ENCODE peak calls at places on chromosomes 12 and 14, in nine cellular contexts. G is kidney epithelial cell, I is choroid plexus epithelial cell, E is GM20000, K is osteocyte, T is endothelial cell, R is prostate gland, N is type B pancreatic cell, O is Calu3. M is an unnamed sample.

GRCh38 chr14:37844614-37845013 is 249.2 kb downstream of the TTC6 start:
- DNase-seq in R (no peak), E (no peak), O (no peak), K (no peak), T (no peak), N (no peak), G (no peak), I (no peak), M (no peak)

GRCh38 chr12:94262228-94263010 is 114.0 kb downstream of the PLXNC1 start:
- DNase-seq in O (peak), N (no peak), I (peak), R (peak), T (no peak), E (peak), G (peak), K (no peak), M (peak)

GRCh38 chr12:85155791-85156190 is 119.6 kb downstream of the LRRIQ1 start:
- DNase-seq in G (no peak), E (no peak), T (no peak), I (peak), R (no peak), N (no peak), O (peak), K (no peak), M (no peak)

GRCh38 chr12:50568338-50569155 is 63.8 kb downstream of the DIP2B start:
- DNase-seq in E (no peak), G (no peak), R (no peak), K (no peak), N (no peak), I (peak), O (no peak), T (no peak), M (no peak)

GRCh38 chr12:20127401-20127800 is 240.9 kb upstream of the PDE3A start:
- DNase-seq in O (no peak), K (no peak), N (no peak), R (no peak), E (no peak), G (no peak), T (no peak), I (peak), M (no peak)

GRCh38 chr12:68178774-68179439 is 19.4 kb upstream of the IFNG start:
- DNase-seq in O (no peak), G (no peak), R (no peak), E (no peak), K (no peak), I (no peak), N (no peak), T (no peak), M (no peak)

GRCh38 chr14:61558271-61558670 is 137.0 kb upstream of the HIF1A start:
- DNase-seq in E (no peak), I (peak), N (no peak), T (no peak), R (no peak), K (peak), G (no peak), O (no peak), M (no peak)

GRCh38 chr12:57737467-57738141 is 938 bp downstream of the AGAP2 start:
- DNase-seq in O (no peak), T (peak), R (no peak), G (no peak), K (no peak), I (no peak), N (no peak), E (peak), M (no peak)

GRCh38 chr14:37139710-37140109 is 32.7 kb downstream of the SLC25A21 start:
- DNase-seq in T (no peak), R (no peak), K (no peak), G (no peak), O (no peak), I (no peak), E (no peak), N (no peak), M (no peak)

GRCh38 chr14:21525995-21526671 is at the start of gene SALL2:
- DNase-seq in O (peak), T (peak), R (peak), K (no peak), N (peak), G (no peak), I (peak), E (peak), M (peak)

GRCh38 chr12:92470608-92471021 is 232.2 kb upstream of the PLEKHG7 start:
- DNase-seq in O (no peak), N (no peak), G (no peak), T (no peak), I (no peak), K (no peak), R (no peak), E (no peak), M (peak)

GRCh38 chr12:113980537-113981337 is 14.6 kb upstream of the RBM19 start:
- DNase-seq in T (peak), N (no peak), K (no peak), I (peak), G (peak), E (peak), R (peak), O (peak), M (peak)

GRCh38 chr12:27780612-27781408 is 774 bp upstream of the MANSC4 start:
- DNase-seq in R (peak), N (no peak), K (no peak), T (peak), I (peak), G (no peak), O (peak), E (no peak), M (peak)

GRCh38 chr12:39239484-39240143 is 203.3 kb downstream of the KIF21A start:
- DNase-seq in R (no peak), E (no peak), I (no peak), N (no peak), T (no peak), G (no peak), O (no peak), K (no peak), M (no peak)

GRCh38 chr12:78951746-78952532 is 87.4 kb downstream of the SYT1 start:
- DNase-seq in T (no peak), G (no peak), O (no peak), E (no peak), I (no peak), N (no peak), R (no peak), K (no peak), M (no peak)

GRCh38 chr14:59032821-59033220 is 155.6 kb upstream of the DAAM1 start:
- DNase-seq in K (no peak), O (no peak), T (no peak), E (no peak), R (no peak), N (no peak), I (no peak), G (no peak), M (no peak)

GRCh38 chr12:98896938-98897337 is 251.8 kb downstream of the APAF1 start:
- DNase-seq in E (no peak), G (no peak), N (no peak), I (peak), T (peak), R (no peak), K (no peak), O (no peak), M (no peak)

GRCh38 chr12:118061011-118061875 is at the start of gene WSB2:
- DNase-seq in E (peak), R (peak), O (peak), K (peak), G (no peak), I (peak), N (no peak), T (peak), M (peak)

GRCh38 chr14:82394916-82395315 is 861.3 kb upstream of the SEL1L start:
- DNase-seq in T (no peak), G (no peak), I (peak), K (no peak), N (no peak), E (no peak), O (no peak), R (peak), M (no peak)

GRCh38 chr12:57473392-57473791 is 6.3 kb downstream of the ARHGAP9 start:
- DNase-seq in I (no peak), T (no peak), O (no peak), K (no peak), N (no peak), G (no peak), R (no peak), E (no peak), M (no peak)

GRCh38 chr14:48333221-48333910 is 658.0 kb upstream of the MDGA2 start:
- DNase-seq in K (no peak), O (no peak), N (no peak), I (no peak), T (no peak), E (no peak), G (no peak), R (no peak), M (no peak)

GRCh38 chr12:113862570-113863454 is 103.3 kb downstream of the RBM19 start:
- DNase-seq in O (no peak), K (no peak), T (no peak), G (peak), N (no peak), R (no peak), E (peak), I (peak), M (peak)

GRCh38 chr14:77214216-77214615 is 32.6 kb downstream of the TMEM63C start:
- DNase-seq in K (no peak), O (no peak), E (no peak), R (no peak), N (no peak), T (no peak), I (no peak), G (no peak), M (no peak)

GRCh38 chr12:111099186-111099585 is 178.8 kb upstream of the MYL2 start:
- DNase-seq in N (no peak), E (no peak), G (no peak), K (no peak), O (no peak), T (no peak), R (no peak), I (no peak), M (no peak)

GRCh38 chr12:106345739-106346138 is 11.8 kb upstream of the POLR3B start:
- DNase-seq in N (no peak), G (no peak), I (peak), R (peak), K (no peak), T (peak), O (peak), E (no peak), M (no peak)

GRCh38 chr14:79270361-79270760 is 940.9 kb downstream of the DIO2 start:
- DNase-seq in E (no peak), O (no peak), T (no peak), K (no peak), R (no peak), N (no peak), I (no peak), G (no peak), M (no peak)

GRCh38 chr12:90163975-90164374 is 455.3 kb upstream of the ATP2B1 start:
- DNase-seq in O (no peak), E (peak), T (no peak), I (no peak), K (no peak), N (no peak), G (no peak), R (no peak), M (peak)
- TF ChIP-seq CTCF in O (no peak), E (no peak), T (no peak), I (no peak), K (no peak), N (no peak), G (no peak), R (no peak), M (no peak)

GRCh38 chr12:82757059-82757458 is 70.4 kb downstream of the TMTC2 start:
- DNase-seq in G (no peak), E (no peak), K (no peak), T (no peak), I (peak), O (no peak), R (no peak), N (no peak), M (no peak)

GRCh38 chr12:82757611-82758010 is 70.9 kb downstream of the TMTC2 start:
- DNase-seq in I (peak), G (no peak), O (no peak), R (no peak), T (no peak), E (no peak), N (no peak), K (no peak), M (no peak)

GRCh38 chr12:82756303-82756702 is 69.6 kb downstream of the TMTC2 start:
- DNase-seq in K (no peak), T (no peak), N (no peak), I (no peak), R (no peak), O (no peak), G (no peak), E (no peak), M (no peak)

GRCh38 chr12:82760423-82760822 is 73.7 kb downstream of the TMTC2 start:
- DNase-seq in G (no peak), K (no peak), I (no peak), O (no peak), N (no peak), T (no peak), R (no peak), E (no peak), M (no peak)

GRCh38 chr12:82758743-82759142 is 72.0 kb downstream of the TMTC2 start:
- DNase-seq in R (no peak), K (no peak), G (no peak), O (no peak), T (no peak), I (no peak), N (no peak), E (no peak), M (no peak)
- TF ChIP-seq CTCF in R (no peak), K (peak), G (no peak), O (no peak), T (no peak), I (no peak), N (peak), E (no peak), M (no peak)

DNA sequence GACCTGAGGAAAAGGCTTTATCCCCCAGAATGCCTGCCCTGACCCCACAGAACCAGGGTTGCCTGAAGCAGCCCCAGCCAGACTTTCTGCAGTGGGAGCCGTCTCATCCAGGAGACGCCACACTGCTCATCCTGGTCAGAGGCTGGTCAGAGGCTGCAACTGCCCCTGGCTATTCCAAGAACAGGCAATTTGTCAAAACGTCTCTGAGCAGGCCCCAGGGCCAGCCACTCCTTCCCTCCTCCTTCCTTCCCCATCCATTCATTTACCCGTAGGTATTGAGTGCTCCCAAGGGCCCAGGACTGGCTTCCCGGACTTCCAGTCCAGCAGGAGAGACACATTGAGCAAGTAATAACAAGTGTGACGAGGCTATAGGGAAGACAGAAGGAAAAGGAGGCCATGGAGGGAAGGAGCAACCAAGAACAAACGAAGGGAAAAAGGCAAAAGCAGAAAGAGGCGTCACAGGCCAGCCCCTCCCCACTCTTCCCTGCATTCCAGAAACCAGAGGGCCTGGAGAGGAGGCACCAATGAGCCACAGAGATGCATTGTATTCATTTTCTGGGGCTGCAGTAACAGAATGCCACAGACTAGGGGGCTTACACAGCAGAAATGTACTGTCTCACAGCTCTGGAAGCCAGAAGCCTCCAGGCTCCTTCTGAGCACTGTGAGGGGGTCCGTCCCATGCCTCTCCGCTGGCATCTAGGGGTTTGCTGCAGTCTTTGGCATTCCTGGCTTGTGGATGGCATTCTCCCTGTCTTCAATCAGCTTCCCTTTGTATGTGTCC is 21.0 kb upstream of the CD9 start:
- DNase-seq in O (no peak), G (no peak), K (no peak), R (no peak), T (no peak), N (no peak), I (peak), E (no peak), M (no peak)
- TF ChIP-seq CTCF in O (no peak), G (peak), K (peak), R (no peak), T (no peak), N (peak), I (peak), E (no peak), M (no peak)

GRCh38 chr12:120737557-120738251 is 12.1 kb downstream of the ACADS start:
- DNase-seq in N (no peak), E (no peak), K (no peak), T (peak), R (no peak), G (no peak), O (no peak), I (peak), M (no peak)
- TF ChIP-seq CTCF in N (peak), E (no peak), K (peak), T (peak), R (no peak), G (peak), O (no peak), I (peak), M (no peak)

DNA sequence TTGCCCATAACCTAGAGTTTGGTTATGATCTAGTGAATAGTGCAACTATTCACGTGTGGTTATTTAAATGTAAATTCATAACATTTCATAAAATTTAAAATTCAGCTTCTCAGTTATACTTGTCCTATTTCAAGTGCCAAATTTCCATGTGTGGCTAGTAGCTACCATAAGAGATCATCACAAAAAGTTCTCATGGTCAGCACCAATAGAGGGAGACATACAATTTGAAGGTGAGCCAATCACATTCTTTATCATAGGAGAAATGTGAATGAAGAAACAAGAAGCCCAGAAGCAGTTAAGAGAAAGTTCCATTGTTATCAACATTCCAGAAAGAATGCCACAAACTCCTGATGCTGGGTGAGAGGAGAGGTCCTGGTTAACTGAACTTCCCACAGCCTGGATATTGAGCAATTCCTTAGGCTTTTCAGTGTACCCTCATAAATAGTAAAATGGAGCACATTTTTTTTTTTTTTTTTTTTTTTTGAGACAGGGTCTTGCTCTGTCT is 892.9 kb upstream of the USP15 start:
- DNase-seq in I (no peak), G (no peak), N (no peak), R (no peak), E (no peak), T (no peak), K (no peak), O (no peak), M (no peak)
- TF ChIP-seq CTCF in I (no peak), G (no peak), N (no peak), R (no peak), E (no peak), T (no peak), K (no peak), O (no peak), M (no peak)

M was measured in activated CD8-positive, alpha-beta T cell treated with anti-CD3 and anti-CD28 coated beads for 36 hours.